ENCODE peak calls at places on chromosomes 11 and 22, in seven cellular contexts. U is activated CD4-positive, alpha-beta T cell treated with anti-CD3 and anti-CD28 coated beads for 48 hours; L is nephron progenitor cell; D is LHCN-M2; P is G401; W is NT2/D1; Q is T-helper 1 cell. Z is an unnamed sample.

GRCh38 chr11:20790622-20791021 is 121.2 kb downstream of the NELL1 start:
- DNase-seq in L (no peak), Q (no peak), P (no peak), D (no peak), W (no peak), U (no peak), Z (no peak)

GRCh38 chr11:31795706-31796522 is 15.2 kb downstream of the PAX6 start:
- DNase-seq in W (no peak), Q (no peak), P (peak; percentile 45), L (peak; percentile 20), D (no peak), U (no peak), Z (no peak)

GRCh38 chr11:132620423-132620822 is 911.9 kb downstream of the OPCML start:
- DNase-seq in D (no peak), U (no peak), L (no peak), P (no peak), W (no peak), Q (no peak), Z (no peak)

GRCh38 chr11:128465946-128466688 is 121.2 kb downstream of the ETS1 start:
- DNase-seq in L (no peak), D (no peak), Q (no peak), U (peak; percentile 63), P (no peak), W (no peak), Z (no peak)

GRCh38 chr11:2267871-2268825 is 2.2 kb downstream of the ASCL2 start:
- DNase-seq in L (no peak), U (no peak), P (no peak), Q (no peak), D (no peak), W (no peak), Z (no peak)

GRCh38 chr11:117562111-117562510 is 234.5 kb downstream of the CEP164 start:
- DNase-seq in L (no peak), U (no peak), P (no peak), D (no peak), Q (no peak), W (no peak), Z (no peak)

GRCh38 chr11:75269896-75270295 is 29.3 kb downstream of the TPBGL start:
- DNase-seq in L (no peak), Q (no peak), D (no peak), W (no peak), U (no peak), P (no peak), Z (no peak)

GRCh38 chr11:130427581-130428211 is 713 bp downstream of the ADAMTS8 start:
- DNase-seq in U (peak; percentile 18), P (no peak), D (no peak), Q (no peak), L (peak; percentile 62), W (no peak), Z (no peak)

GRCh38 chr22:43388420-43388851 is 23.4 kb upstream of the MPPED1 start:
- DNase-seq in D (peak; percentile 37), U (peak; percentile 85), L (peak; percentile 93), P (peak; percentile 59), W (peak; percentile 51), Q (peak; percentile 49), Z (peak; percentile 49)

GRCh38 chr11:10192036-10192435 is 102.0 kb downstream of the SBF2 start:
- DNase-seq in D (no peak), U (no peak), Q (no peak), W (no peak), P (no peak), L (no peak), Z (no peak)

GRCh38 chr11:125167292-125167953 is 2.9 kb downstream of the PKNOX2 start:
- DNase-seq in P (no peak), L (peak; percentile 74), Q (no peak), U (no peak), D (peak; percentile 73), W (peak; percentile 28), Z (no peak)

GRCh38 chr11:34564406-34564805 is 50.8 kb upstream of the ELF5 start:
- DNase-seq in U (no peak), W (no peak), L (no peak), P (no peak), D (no peak), Q (no peak), Z (no peak)

GRCh38 chr11:80873309-80873999 is 1432.6 kb upstream of the TENM4 start:
- DNase-seq in P (no peak), L (no peak), D (no peak), Q (no peak), W (no peak), U (no peak), Z (no peak)

GRCh38 chr11:46389450-46390330 is 1.9 kb downstream of the CHRM4 start:
- DNase-seq in W (peak; percentile 76), Q (no peak), U (peak; percentile 76), P (peak; percentile 61), L (peak; percentile 91), D (peak; percentile 54), Z (no peak)

GRCh38 chr11:125299061-125299616 is 134.6 kb downstream of the PKNOX2 start:
- DNase-seq in U (no peak), L (no peak), Q (no peak), D (no peak), W (no peak), P (no peak), Z (no peak)

GRCh38 chr22:44884968-44885805 is 124.6 kb downstream of the PHF21B start:
- DNase-seq in D (no peak), Q (no peak), W (no peak), L (no peak), P (no peak), U (no peak), Z (no peak)

GRCh38 chr11:118757881-118758399 is 33.0 kb downstream of the DDX6 start:
- DNase-seq in U (no peak), Q (no peak), L (no peak), D (no peak), P (no peak), W (no peak), Z (no peak)

GRCh38 chr22:38751422-38752346 is 4.1 kb downstream of the SUN2 start:
- DNase-seq in W (no peak), P (peak; percentile 40), Q (peak; percentile 67), D (peak; percentile 96), U (peak; percentile 80), L (no peak), Z (peak; percentile 56)

GRCh38 chr22:45977551-45978274 is 751 bp upstream of the WNT7B start:
- DNase-seq in D (no peak), W (no peak), L (no peak), P (no peak), U (no peak), Q (no peak), Z (no peak)

GRCh38 chr11:131229221-131229620 is 141.2 kb upstream of the NTM start:
- DNase-seq in U (no peak), D (no peak), L (no peak), Q (no peak), P (no peak), W (no peak), Z (no peak)

GRCh38 chr11:29255401-29255800 is 761.4 kb downstream of the KCNA4 start:
- DNase-seq in P (no peak), W (no peak), U (no peak), D (peak; percentile 89), L (no peak), Q (no peak), Z (no peak)

GRCh38 chr22:45506961-45507360 is 4.3 kb downstream of the FBLN1 start:
- DNase-seq in D (no peak), Q (no peak), W (no peak), U (no peak), P (no peak), L (no peak), Z (no peak)

GRCh38 chr11:45580399-45580798 is 85.0 kb downstream of the CHST1 start:
- DNase-seq in Q (no peak), P (no peak), W (peak; percentile 43), L (peak; percentile 79), D (peak; percentile 20), U (peak; percentile 7), Z (no peak)

GRCh38 chr11:94424662-94425061 is 23.4 kb upstream of the GPR83 start:
- DNase-seq in Q (no peak), P (no peak), U (no peak), D (peak; percentile 20), L (no peak), W (no peak), Z (no peak)

Z was measured in T follicular helper cell.